ENCODE peak calls at places on chromosome 6, in four cellular contexts. O is NCI-H2081; C is stimulated activated CD8-positive, alpha-beta memory T cell treated with anti-CD3 and anti-CD28 coated beads, Interleukin-2, amount 100 ng/mL, for 1 hour; S is SK-N-SH. N is an unnamed sample.

GRCh38 chr6:44016131-44016870 is 111.0 kb downstream of the MRPL14 start:
- DNase-seq in O (no peak), C (no peak), S (no peak), N (no peak)

GRCh38 chr6:87700729-87701675 is 1.0 kb downstream of the AKIRIN2 start:
- DNase-seq in C (no peak), S (peak), O (peak), N (peak)

GRCh38 chr6:108368431-108369030 is 73.7 kb downstream of the AFG1L start:
- DNase-seq in S (no peak), C (no peak), O (no peak), N (no peak)

GRCh38 chr6:108419474-108419873 is 124.6 kb downstream of the AFG1L start:
- DNase-seq in O (no peak), S (no peak), C (no peak), N (no peak)

GRCh38 chr6:137217801-137218472 is 1.2 kb downstream of the IFNGR1 start:
- DNase-seq in C (no peak), S (no peak), O (no peak), N (no peak)

GRCh38 chr6:169035381-169036280 is 218.0 kb downstream of the THBS2 start:
- DNase-seq in S (peak), O (no peak), C (no peak), N (no peak)

GRCh38 chr6:157273756-157274088 is 49.6 kb downstream of the TMEM242 start:
- DNase-seq in S (peak), C (peak), O (peak), N (peak)

GRCh38 chr6:43748765-43749164 is 21.2 kb upstream of the VEGFA start:
- DNase-seq in O (no peak), C (no peak), S (no peak), N (no peak)

GRCh38 chr6:132023490-132023889 is 72.3 kb upstream of the CCN2 start:
- DNase-seq in C (no peak), O (no peak), S (no peak), N (no peak)

GRCh38 chr6:11202513-11203305 is 29.8 kb downstream of the NEDD9 start:
- DNase-seq in C (no peak), S (no peak), O (peak), N (no peak)

GRCh38 chr6:100099189-100100074 is 105.4 kb upstream of the MCHR2 start:
- DNase-seq in C (no peak), S (peak), O (peak), N (peak)

GRCh38 chr6:20708367-20709124 is 174.3 kb downstream of the CDKAL1 start:
- DNase-seq in S (no peak), O (no peak), C (no peak), N (no peak)

GRCh38 chr6:144176043-144176442 is 25.7 kb downstream of the STX11 start:
- DNase-seq in C (no peak), S (no peak), O (no peak), N (no peak)

GRCh38 chr6:96611342-96611964 is 48.5 kb downstream of the FHL5 start:
- DNase-seq in S (no peak), C (no peak), O (no peak), N (no peak)

GRCh38 chr6:82589509-82590206 is 226.0 kb downstream of the TPBG start:
- DNase-seq in S (peak), O (peak), C (no peak), N (peak)

GRCh38 chr6:31878761-31879542 is at the start of gene SLC44A4:
- DNase-seq in C (no peak), S (no peak), O (no peak), N (no peak)

N was measured in COR-L47.